ENCODE peak calls at places on chromosome 21, in six cellular contexts. Q is body of pancreas, B is heart right ventricle, W is sigmoid colon, T is psoas muscle, A is left ventricle myocardium inferior. E is an unnamed sample.

GRCh38 chr21:30642564-30642963 is at the start of gene KRTAP20-3:
- DNase-seq in W (no peak), A (no peak), T (no peak), Q (no peak), B (no peak), E (no peak)

GRCh38 chr21:17359781-17360180 is 153.1 kb upstream of the CXADR start:
- DNase-seq in Q (no peak), B (no peak), W (no peak), T (no peak), A (no peak), E (no peak)

GRCh38 chr21:17513214-17514123 is 626 bp downstream of the CXADR start:
- DNase-seq in W (no peak), T (no peak), Q (peak), A (no peak), B (peak), E (no peak)

GRCh38 chr21:16597768-16598167 is 868.0 kb downstream of the USP25 start:
- DNase-seq in T (no peak), Q (no peak), A (no peak), B (no peak), W (no peak), E (no peak)

GRCh38 chr21:35398366-35398982 is 349.4 kb upstream of the RUNX1 start:
- DNase-seq in W (no peak), T (no peak), B (no peak), A (no peak), Q (no peak), E (no peak)

GRCh38 chr21:31888936-31889371 is 16.1 kb downstream of the HUNK start:
- DNase-seq in A (no peak), W (no peak), Q (peak), T (no peak), B (no peak), E (no peak)

GRCh38 chr21:16195896-16196443 is 466.2 kb downstream of the USP25 start:
- DNase-seq in Q (no peak), B (no peak), A (no peak), T (no peak), W (no peak), E (no peak)

GRCh38 chr21:16767201-16767600 is 745.6 kb upstream of the CXADR start:
- DNase-seq in T (no peak), A (no peak), W (no peak), Q (no peak), B (no peak), E (no peak)

GRCh38 chr21:21715286-21715969 is 717.2 kb downstream of the NCAM2 start:
- DNase-seq in W (no peak), A (no peak), Q (no peak), T (no peak), B (no peak), E (no peak)

GRCh38 chr21:22791986-22792560 is 1793.9 kb downstream of the NCAM2 start:
- DNase-seq in T (no peak), Q (peak), B (no peak), A (no peak), W (no peak), E (no peak)

GRCh38 chr21:28336299-28336698 is 656.4 kb downstream of the LTN1 start:
- DNase-seq in B (no peak), T (no peak), Q (peak), W (no peak), A (no peak), E (no peak)

GRCh38 chr21:25561668-25562641 is 45.3 kb downstream of the MRPL39 start:
- DNase-seq in A (peak), B (peak), Q (peak), W (peak), T (peak), E (no peak)

GRCh38 chr21:34122047-34122446 is 48.7 kb downstream of the MRPS6 start:
- DNase-seq in Q (peak), T (no peak), B (no peak), W (no peak), A (no peak), E (no peak)

GRCh38 chr21:17759546-17760178 is 59.5 kb downstream of the C21orf91 start:
- DNase-seq in A (no peak), T (no peak), W (no peak), B (no peak), Q (no peak), E (no peak)

GRCh38 chr21:15896501-15896900 is 166.7 kb downstream of the USP25 start:
- DNase-seq in Q (no peak), T (no peak), B (no peak), W (no peak), A (no peak), E (no peak)

GRCh38 chr21:16928439-16928838 is 584.4 kb upstream of the CXADR start:
- DNase-seq in A (no peak), T (no peak), W (no peak), Q (no peak), B (no peak), E (no peak)

DNA sequence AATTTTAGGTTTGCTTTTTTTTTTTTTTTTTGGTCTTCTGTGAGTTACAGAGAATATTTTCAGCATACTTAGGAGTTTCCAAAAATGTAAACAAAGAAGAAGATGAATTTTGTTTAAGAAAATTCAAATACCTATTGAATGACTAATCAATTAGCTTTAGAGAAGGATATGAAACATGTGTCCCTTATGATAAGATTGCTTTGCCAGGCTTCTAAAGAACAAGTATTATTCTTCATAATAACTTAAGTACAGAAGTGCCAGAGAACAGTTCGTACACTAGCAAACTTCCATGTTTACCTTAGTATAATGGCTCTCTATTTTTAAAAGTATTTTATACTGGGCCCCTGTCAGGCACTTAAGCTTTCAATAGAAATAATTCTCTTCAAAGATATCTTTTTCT is 1191.0 kb upstream of the NCAM2 start:
- DNase-seq in B (no peak), Q (no peak), A (no peak), W (no peak), T (no peak), E (no peak)
- TF ChIP-seq CTCF in B (no peak), Q (no peak), A (no peak), W (no peak), T (no peak), E (no peak)

GRCh38 chr21:45251635-45252447 is 35.9 kb downstream of the POFUT2 start:
- DNase-seq in A (no peak), B (no peak), W (no peak), T (no peak), Q (no peak), E (no peak)
- TF ChIP-seq CTCF in A (no peak), B (no peak), W (no peak), T (no peak), Q (no peak), E (no peak)

DNA sequence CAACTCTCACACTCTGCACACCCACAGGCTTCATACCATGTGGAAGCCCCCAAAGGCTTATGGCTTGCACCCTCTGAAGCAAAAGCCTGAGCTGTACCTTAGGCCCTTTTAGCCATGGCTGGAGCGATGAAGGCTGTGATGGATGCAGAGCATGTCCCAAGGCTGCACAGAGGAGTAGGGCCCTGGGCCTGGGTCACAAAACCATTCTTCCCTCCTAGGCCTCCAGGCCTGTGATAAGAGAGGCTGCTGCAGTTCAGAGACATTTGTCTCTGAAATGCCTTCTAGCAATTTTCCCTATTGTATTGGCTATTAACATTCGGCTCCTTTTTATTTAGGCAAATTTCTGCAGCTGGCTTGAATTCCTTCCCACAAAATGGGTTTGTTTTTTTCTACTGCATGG is 1707.7 kb downstream of the MRPL39 start:
- DNase-seq in Q (no peak), A (no peak), W (no peak), T (no peak), B (no peak), E (no peak)
- TF ChIP-seq CTCF in Q (no peak), A (no peak), W (no peak), T (no peak), B (no peak), E (no peak)

GRCh38 chr21:14864211-14865021 is 200.4 kb downstream of the NRIP1 start:
- DNase-seq in B (peak), T (peak), W (peak), A (peak), Q (peak), E (no peak)
- TF ChIP-seq CTCF in B (peak), T (peak), W (peak), A (peak), Q (peak), E (peak)

GRCh38 chr21:38669186-38669585 is 136.5 kb upstream of the ETS2 start:
- DNase-seq in T (no peak), B (no peak), A (no peak), W (no peak), Q (no peak), E (no peak)
- TF ChIP-seq CTCF in T (no peak), B (peak), A (peak), W (no peak), Q (no peak), E (peak)

DNA sequence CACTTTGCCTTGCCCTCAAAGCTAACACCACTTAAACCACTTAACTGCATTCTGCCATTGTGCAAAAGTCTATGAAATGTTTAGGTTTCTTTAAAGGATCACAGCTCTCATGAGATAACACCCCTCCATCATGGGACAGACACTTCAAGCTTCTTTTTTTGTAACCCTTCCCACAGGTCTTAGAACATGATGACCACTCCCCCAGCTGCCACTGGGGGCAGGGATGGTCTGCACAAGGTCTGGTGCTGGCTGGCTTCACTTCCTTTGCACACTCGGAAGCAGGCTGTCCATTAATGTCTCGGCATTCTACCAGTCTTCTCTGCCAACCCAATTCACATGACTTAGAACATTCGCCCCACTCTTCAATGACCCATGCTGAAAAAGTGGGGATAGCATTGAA is 7.7 kb downstream of the ADAMTS1 start:
- DNase-seq in W (no peak), B (no peak), A (no peak), T (no peak), Q (no peak), E (no peak)
- TF ChIP-seq CTCF in W (no peak), B (no peak), A (no peak), T (no peak), Q (no peak), E (no peak)

GRCh38 chr21:42861311-42862122 is 17.8 kb downstream of the WDR4 start:
- DNase-seq in W (no peak), A (no peak), Q (no peak), T (no peak), B (no peak), E (no peak)
- TF ChIP-seq CTCF in W (no peak), A (peak), Q (no peak), T (no peak), B (no peak), E (peak)

GRCh38 chr21:37717534-37717933 is 198.7 kb downstream of the KCNJ6 start:
- DNase-seq in A (no peak), W (no peak), B (no peak), Q (no peak), T (no peak), E (no peak)
- TF ChIP-seq CTCF in A (no peak), W (no peak), B (no peak), Q (no peak), T (no peak), E (no peak)

DNA sequence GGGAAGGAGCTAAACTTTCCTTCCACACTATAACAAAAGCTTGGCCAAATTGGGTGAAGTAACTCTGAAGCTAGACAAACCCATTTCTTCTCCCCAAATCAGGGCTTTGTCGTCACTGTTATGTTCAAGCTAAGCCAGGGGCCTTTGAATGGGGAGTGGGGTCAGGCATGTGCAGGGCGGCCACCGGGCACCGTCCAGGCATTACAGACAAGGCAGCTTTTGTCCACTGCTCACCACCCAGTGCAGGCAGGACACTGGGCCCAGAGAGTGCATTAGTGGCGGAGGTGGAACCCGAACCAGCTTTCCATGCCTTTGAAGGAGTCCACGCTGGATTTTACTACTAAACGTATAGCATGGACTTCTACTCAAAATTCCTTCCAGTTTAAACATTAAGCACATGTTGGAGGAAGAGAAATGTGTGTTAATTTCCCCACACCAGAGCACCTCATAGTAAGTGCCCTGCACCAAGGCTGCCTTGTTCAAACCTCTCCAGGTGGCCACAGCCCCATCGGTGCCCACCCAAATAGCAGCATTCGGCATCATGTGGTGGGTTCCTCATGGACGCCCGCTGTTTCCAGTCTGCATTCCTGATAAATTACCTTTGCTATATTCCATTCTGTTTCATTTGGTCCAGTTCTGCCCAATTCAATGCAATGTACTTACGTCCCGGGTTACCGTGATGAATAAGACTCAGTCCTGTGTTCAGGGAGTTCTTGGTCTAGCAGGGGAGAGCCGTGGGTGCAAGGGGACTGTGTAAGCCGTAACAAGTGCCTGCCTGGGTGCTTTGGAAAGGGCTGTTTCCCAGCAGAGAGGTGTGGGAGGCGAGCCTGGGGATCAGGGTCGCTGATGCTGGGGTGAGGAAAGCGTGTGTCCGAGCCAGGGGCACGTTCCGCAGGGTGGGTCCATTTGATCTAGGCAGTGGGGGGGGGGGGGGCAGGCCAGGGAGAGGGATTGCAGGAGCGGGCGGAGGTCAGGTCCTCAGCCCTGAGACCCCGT is 1.7 kb downstream of the UBASH3A start:
- DNase-seq in A (no peak), B (no peak), W (peak), T (no peak), Q (no peak), E (no peak)
- TF ChIP-seq CTCF in A (no peak), B (no peak), W (no peak), T (no peak), Q (no peak), E (no peak)

E was measured in chondrocyte.